ENCODE peak calls at places on chromosome 3, in ten cellular contexts. One of them, this sample, is unnamed.

GRCh38 chr3:96631050-96631449 is 183.3 kb upstream of the EPHA6 start:
- DNase-seq in upper lobe of left lung: no peak
- DNase-seq in thyroid gland: no peak
- DNase-seq in heart left ventricle: no peak
- DNase-seq in A549: no peak
- DNase-seq in gastrocnemius medialis: no peak
- DNase-seq in adrenal gland: no peak
- DNase-seq in AG04450: no peak
- DNase-seq in suprapubic skin: no peak
- DNase-seq in GM12878: no peak
- DNase-seq in this sample: no peak

GRCh38 chr3:160480931-160481330 is 31.3 kb upstream of the TRIM59 start:
- DNase-seq in upper lobe of left lung: no peak
- DNase-seq in thyroid gland: no peak
- DNase-seq in heart left ventricle: no peak
- DNase-seq in A549: no peak
- DNase-seq in gastrocnemius medialis: no peak
- DNase-seq in adrenal gland: no peak
- DNase-seq in AG04450: no peak
- DNase-seq in suprapubic skin: no peak
- DNase-seq in GM12878: no peak
- DNase-seq in this sample: no peak

GRCh38 chr3:129238945-129239705 is 10.3 kb upstream of the COPG1 start:
- DNase-seq in upper lobe of left lung: peak
- DNase-seq in thyroid gland: no peak
- DNase-seq in heart left ventricle: no peak
- DNase-seq in A549: peak
- DNase-seq in gastrocnemius medialis: no peak
- DNase-seq in adrenal gland: no peak
- DNase-seq in AG04450: no peak
- DNase-seq in suprapubic skin: no peak
- DNase-seq in GM12878: no peak
- DNase-seq in this sample: no peak

GRCh38 chr3:193297421-193297820 is 56.4 kb downstream of the PLAAT1 start:
- DNase-seq in upper lobe of left lung: no peak
- DNase-seq in thyroid gland: no peak
- DNase-seq in heart left ventricle: no peak
- DNase-seq in A549: no peak
- DNase-seq in gastrocnemius medialis: no peak
- DNase-seq in adrenal gland: no peak
- DNase-seq in AG04450: no peak
- DNase-seq in suprapubic skin: no peak
- DNase-seq in GM12878: no peak
- DNase-seq in this sample: no peak

GRCh38 chr3:150793641-150794040 is 30.7 kb upstream of the SIAH2 start:
- DNase-seq in upper lobe of left lung: no peak
- DNase-seq in thyroid gland: no peak
- DNase-seq in heart left ventricle: no peak
- DNase-seq in A549: no peak
- DNase-seq in gastrocnemius medialis: no peak
- DNase-seq in adrenal gland: no peak
- DNase-seq in AG04450: no peak
- DNase-seq in suprapubic skin: no peak
- DNase-seq in GM12878: no peak
- DNase-seq in this sample: no peak

GRCh38 chr3:90069748-90070147 is 962.3 kb downstream of the EPHA3 start:
- DNase-seq in upper lobe of left lung: no peak
- DNase-seq in thyroid gland: no peak
- DNase-seq in heart left ventricle: no peak
- DNase-seq in A549: no peak
- DNase-seq in gastrocnemius medialis: no peak
- DNase-seq in adrenal gland: no peak
- DNase-seq in AG04450: no peak
- DNase-seq in suprapubic skin: no peak
- DNase-seq in GM12878: no peak
- DNase-seq in this sample: no peak

GRCh38 chr3:4271834-4272233 is 31.3 kb upstream of the SETMAR start:
- DNase-seq in upper lobe of left lung: no peak
- DNase-seq in thyroid gland: no peak
- DNase-seq in heart left ventricle: no peak
- DNase-seq in A549: peak
- DNase-seq in gastrocnemius medialis: no peak
- DNase-seq in adrenal gland: no peak
- DNase-seq in AG04450: no peak
- DNase-seq in suprapubic skin: no peak
- DNase-seq in GM12878: no peak
- DNase-seq in this sample: no peak

GRCh38 chr3:72042397-72043211 is 257.7 kb upstream of the PROK2 start:
- DNase-seq in upper lobe of left lung: no peak
- DNase-seq in thyroid gland: peak
- DNase-seq in heart left ventricle: no peak
- DNase-seq in A549: no peak
- DNase-seq in gastrocnemius medialis: no peak
- DNase-seq in adrenal gland: no peak
- DNase-seq in AG04450: no peak
- DNase-seq in suprapubic skin: no peak
- DNase-seq in GM12878: no peak
- DNase-seq in this sample: peak

GRCh38 chr3:188529228-188529627 is 375.3 kb downstream of the LPP start:
- DNase-seq in upper lobe of left lung: no peak
- DNase-seq in thyroid gland: no peak
- DNase-seq in heart left ventricle: no peak
- DNase-seq in A549: no peak
- DNase-seq in gastrocnemius medialis: no peak
- DNase-seq in adrenal gland: no peak
- DNase-seq in AG04450: peak
- DNase-seq in suprapubic skin: no peak
- DNase-seq in GM12878: no peak
- DNase-seq in this sample: no peak

GRCh38 chr3:49563040-49563578 is 8.8 kb downstream of the BSN start:
- DNase-seq in upper lobe of left lung: no peak
- DNase-seq in thyroid gland: peak
- DNase-seq in heart left ventricle: no peak
- DNase-seq in A549: no peak
- DNase-seq in gastrocnemius medialis: no peak
- DNase-seq in adrenal gland: no peak
- DNase-seq in AG04450: no peak
- DNase-seq in suprapubic skin: no peak
- DNase-seq in GM12878: no peak
- DNase-seq in this sample: no peak

GRCh38 chr3:67227030-67227429 is 228.9 kb downstream of the KBTBD8 start:
- DNase-seq in upper lobe of left lung: no peak
- DNase-seq in thyroid gland: no peak
- DNase-seq in heart left ventricle: no peak
- DNase-seq in A549: no peak
- DNase-seq in gastrocnemius medialis: no peak
- DNase-seq in adrenal gland: no peak
- DNase-seq in AG04450: no peak
- DNase-seq in suprapubic skin: no peak
- DNase-seq in GM12878: no peak
- DNase-seq in this sample: no peak

GRCh38 chr3:46700772-46701171 is 420 bp upstream of the TMIE start:
- DNase-seq in upper lobe of left lung: no peak
- DNase-seq in thyroid gland: peak
- DNase-seq in heart left ventricle: peak
- DNase-seq in A549: no peak
- DNase-seq in gastrocnemius medialis: no peak
- DNase-seq in adrenal gland: peak
- DNase-seq in AG04450: no peak
- DNase-seq in suprapubic skin: no peak
- DNase-seq in GM12878: no peak
- DNase-seq in this sample: no peak

GRCh38 chr3:115325539-115325938 is 178.5 kb upstream of the ZBTB20 start:
- DNase-seq in upper lobe of left lung: no peak
- DNase-seq in thyroid gland: no peak
- DNase-seq in heart left ventricle: no peak
- DNase-seq in A549: peak
- DNase-seq in gastrocnemius medialis: no peak
- DNase-seq in adrenal gland: peak
- DNase-seq in AG04450: peak
- DNase-seq in suprapubic skin: no peak
- DNase-seq in GM12878: no peak
- DNase-seq in this sample: no peak

GRCh38 chr3:36907911-36908646 is 36.8 kb downstream of the TRANK1 start:
- DNase-seq in upper lobe of left lung: peak
- DNase-seq in thyroid gland: peak
- DNase-seq in heart left ventricle: peak
- DNase-seq in A549: peak
- DNase-seq in gastrocnemius medialis: no peak
- DNase-seq in adrenal gland: peak
- DNase-seq in AG04450: peak
- DNase-seq in suprapubic skin: no peak
- DNase-seq in GM12878: peak
- DNase-seq in this sample: peak

GRCh38 chr3:36909666-36910065 is 35.2 kb downstream of the TRANK1 start:
- DNase-seq in upper lobe of left lung: no peak
- DNase-seq in thyroid gland: no peak
- DNase-seq in heart left ventricle: no peak
- DNase-seq in A549: no peak
- DNase-seq in gastrocnemius medialis: no peak
- DNase-seq in adrenal gland: no peak
- DNase-seq in AG04450: no peak
- DNase-seq in suprapubic skin: no peak
- DNase-seq in GM12878: no peak
- DNase-seq in this sample: no peak

GRCh38 chr3:36908647-36909180 is 36.1 kb downstream of the TRANK1 start:
- DNase-seq in upper lobe of left lung: no peak
- DNase-seq in thyroid gland: no peak
- DNase-seq in heart left ventricle: no peak
- DNase-seq in A549: no peak
- DNase-seq in gastrocnemius medialis: no peak
- DNase-seq in adrenal gland: no peak
- DNase-seq in AG04450: no peak
- DNase-seq in suprapubic skin: no peak
- DNase-seq in GM12878: no peak
- DNase-seq in this sample: no peak

GRCh38 chr3:36906504-36907149 is 38.2 kb downstream of the TRANK1 start:
- DNase-seq in upper lobe of left lung: no peak
- DNase-seq in thyroid gland: no peak
- DNase-seq in heart left ventricle: no peak
- DNase-seq in A549: no peak
- DNase-seq in gastrocnemius medialis: no peak
- DNase-seq in adrenal gland: no peak
- DNase-seq in AG04450: peak
- DNase-seq in suprapubic skin: no peak
- DNase-seq in GM12878: no peak
- DNase-seq in this sample: no peak

GRCh38 chr3:36909181-36909580 is 35.7 kb downstream of the TRANK1 start:
- DNase-seq in upper lobe of left lung: no peak
- DNase-seq in thyroid gland: no peak
- DNase-seq in heart left ventricle: no peak
- DNase-seq in A549: no peak
- DNase-seq in gastrocnemius medialis: no peak
- DNase-seq in adrenal gland: no peak
- DNase-seq in AG04450: no peak
- DNase-seq in suprapubic skin: no peak
- DNase-seq in GM12878: no peak
- DNase-seq in this sample: no peak
- H3K27ac ChIP-seq in upper lobe of left lung: peak
- H3K27ac ChIP-seq in thyroid gland: no peak
- H3K27ac ChIP-seq in heart left ventricle: peak
- H3K27ac ChIP-seq in A549: no peak
- H3K27ac ChIP-seq in gastrocnemius medialis: peak
- H3K27ac ChIP-seq in adrenal gland: peak
- H3K27ac ChIP-seq in AG04450: no peak
- H3K27ac ChIP-seq in suprapubic skin: no peak
- H3K27ac ChIP-seq in GM12878: no peak
- H3K27ac ChIP-seq in this sample: peak

GRCh38 chr3:101544181-101544850 is 17.4 kb upstream of the TRMT10C start:
- DNase-seq in upper lobe of left lung: no peak
- DNase-seq in thyroid gland: no peak
- DNase-seq in heart left ventricle: no peak
- DNase-seq in A549: no peak
- DNase-seq in gastrocnemius medialis: no peak
- DNase-seq in adrenal gland: no peak
- DNase-seq in AG04450: no peak
- DNase-seq in suprapubic skin: no peak
- DNase-seq in GM12878: no peak
- DNase-seq in this sample: no peak
- TF ChIP-seq CTCF in upper lobe of left lung: no peak
- TF ChIP-seq CTCF in thyroid gland: no peak
- TF ChIP-seq CTCF in heart left ventricle: no peak
- TF ChIP-seq CTCF in A549: no peak
- TF ChIP-seq CTCF in gastrocnemius medialis: peak
- TF ChIP-seq CTCF in adrenal gland: no peak
- TF ChIP-seq CTCF in AG04450: no peak
- TF ChIP-seq CTCF in suprapubic skin: no peak
- TF ChIP-seq CTCF in GM12878: no peak
- TF ChIP-seq CTCF in this sample: no peak

DNA sequence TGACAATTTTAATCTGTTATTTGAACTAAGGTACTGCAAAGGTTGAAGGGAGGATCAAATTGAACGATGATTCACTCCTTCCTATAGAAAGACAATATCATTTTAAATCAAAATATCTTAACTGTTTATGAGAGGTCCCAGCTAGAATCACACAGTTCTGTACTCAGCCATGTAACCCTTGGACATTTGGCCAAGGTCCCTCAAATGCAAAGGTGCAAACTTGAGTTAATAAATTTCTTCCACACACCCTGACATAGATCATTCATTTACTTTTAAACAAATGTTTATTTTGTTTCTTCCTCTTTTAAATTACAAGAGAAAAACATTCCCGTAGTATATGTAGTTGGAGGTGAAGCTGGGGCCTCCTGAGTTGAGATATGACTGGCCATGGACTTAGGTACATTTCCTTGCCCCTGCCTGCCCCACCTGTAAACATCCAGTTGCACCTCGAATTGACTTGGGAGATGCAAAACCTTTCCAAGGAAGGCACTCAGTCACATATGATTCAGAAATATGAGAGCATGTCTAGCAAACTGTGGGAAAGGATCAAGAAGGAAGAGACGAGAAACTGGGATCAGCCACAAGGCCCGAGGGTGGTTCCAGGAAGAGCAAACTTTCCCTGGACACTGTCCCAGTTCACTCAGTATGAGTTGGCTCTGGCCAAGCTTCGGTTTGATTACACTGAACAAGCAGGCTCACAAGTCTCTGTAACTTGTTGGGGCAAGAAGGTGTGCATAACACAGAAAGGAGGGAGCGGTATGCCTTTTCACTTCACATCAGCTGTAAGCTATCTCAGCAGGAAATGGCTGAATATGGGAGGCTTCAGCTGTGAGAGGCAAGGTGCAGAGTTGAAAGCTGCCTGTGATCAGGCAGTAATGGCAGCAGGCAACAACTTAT is 6.7 kb downstream of the TNFSF10 start:
- DNase-seq in upper lobe of left lung: peak
- DNase-seq in thyroid gland: peak
- DNase-seq in heart left ventricle: no peak
- DNase-seq in A549: peak
- DNase-seq in gastrocnemius medialis: peak
- DNase-seq in adrenal gland: peak
- DNase-seq in AG04450: peak
- DNase-seq in suprapubic skin: no peak
- DNase-seq in GM12878: no peak
- DNase-seq in this sample: no peak
- H3K27ac ChIP-seq in upper lobe of left lung: peak
- H3K27ac ChIP-seq in thyroid gland: peak
- H3K27ac ChIP-seq in heart left ventricle: peak
- H3K27ac ChIP-seq in A549: peak
- H3K27ac ChIP-seq in gastrocnemius medialis: peak
- H3K27ac ChIP-seq in adrenal gland: peak
- H3K27ac ChIP-seq in AG04450: peak
- H3K27ac ChIP-seq in suprapubic skin: peak
- H3K27ac ChIP-seq in GM12878: no peak
- H3K27ac ChIP-seq in this sample: peak

GRCh38 chr3:106566277-106566676 is 697.5 kb upstream of the CBLB start:
- DNase-seq in upper lobe of left lung: no peak
- DNase-seq in thyroid gland: no peak
- DNase-seq in heart left ventricle: no peak
- DNase-seq in A549: no peak
- DNase-seq in gastrocnemius medialis: no peak
- DNase-seq in adrenal gland: no peak
- DNase-seq in AG04450: no peak
- DNase-seq in suprapubic skin: no peak
- DNase-seq in GM12878: peak
- DNase-seq in this sample: no peak
- TF ChIP-seq CTCF in upper lobe of left lung: no peak
- TF ChIP-seq CTCF in thyroid gland: no peak
- TF ChIP-seq CTCF in heart left ventricle: no peak
- TF ChIP-seq CTCF in A549: peak
- TF ChIP-seq CTCF in gastrocnemius medialis: no peak
- TF ChIP-seq CTCF in adrenal gland: no peak
- TF ChIP-seq CTCF in AG04450: peak
- TF ChIP-seq CTCF in suprapubic skin: no peak
- TF ChIP-seq CTCF in GM12878: no peak
- TF ChIP-seq CTCF in this sample: no peak